ENCODE peak calls at places on chromosomes 7 and 10, in four cellular contexts. I is left lung, O is right atrium auricular region, P is HCT116. N is an unnamed sample.

GRCh38 chr10:86793696-86794095 is 37.3 kb downstream of the BMPR1A start:
- DNase-seq in O (no peak), P (no peak), I (no peak), N (no peak)

GRCh38 chr10:33812586-33812985 is 478.1 kb upstream of the NRP1 start:
- DNase-seq in I (no peak), P (no peak), O (no peak), N (no peak)

GRCh38 chr10:124516998-124517397 is 55.4 kb downstream of the LHPP start:
- DNase-seq in P (no peak), I (no peak), O (no peak), N (no peak)

GRCh38 chr7:47724335-47724982 is 142.5 kb upstream of the TNS3 start:
- DNase-seq in O (no peak), I (no peak), P (no peak), N (no peak)

GRCh38 chr7:129845178-129845971 is 107.4 kb downstream of the UBE2H start:
- DNase-seq in I (no peak), P (peak; percentile 65), O (no peak), N (no peak)

GRCh38 chr10:120738658-120739057 is 112.5 kb upstream of the WDR11 start:
- DNase-seq in I (no peak), O (no peak), P (no peak), N (no peak)

GRCh38 chr7:129831424-129832058 is 121.2 kb downstream of the UBE2H start:
- DNase-seq in O (no peak), I (no peak), P (peak; percentile 89), N (no peak)

GRCh38 chr10:6907877-6908530 is 327.9 kb upstream of the PRKCQ start:
- DNase-seq in O (no peak), P (no peak), I (no peak), N (no peak)

GRCh38 chr7:114843102-114843501 is 78.8 kb upstream of the MDFIC start:
- DNase-seq in P (no peak), O (no peak), I (no peak), N (no peak)

GRCh38 chr7:74575083-74575803 is 82.3 kb upstream of the GTF2I start:
- DNase-seq in P (no peak), O (no peak), I (peak; percentile 61), N (no peak)

GRCh38 chr10:60473557-60473956 is 83.9 kb upstream of the ANK3 start:
- DNase-seq in P (no peak), O (no peak), I (no peak), N (no peak)

GRCh38 chr10:72037811-72038210 is 50.5 kb downstream of the SPOCK2 start:
- DNase-seq in O (no peak), P (no peak), I (no peak), N (no peak)

GRCh38 chr7:144534655-144535395 is 131.3 kb upstream of the NOBOX start:
- DNase-seq in I (no peak), O (no peak), P (no peak), N (no peak)

GRCh38 chr7:156021476-156021875 is 209.2 kb upstream of the SHH start:
- DNase-seq in P (no peak), O (no peak), I (no peak), N (no peak)

GRCh38 chr7:131649879-131650278 is 93.5 kb upstream of the PODXL start:
- DNase-seq in O (no peak), P (no peak), I (no peak), N (no peak)

GRCh38 chr10:119575506-119575905 is 21.3 kb downstream of the TIAL1 start:
- DNase-seq in I (no peak), O (no peak), P (no peak), N (no peak)

GRCh38 chr10:102408728-102409603 is 9.6 kb downstream of the PSD start:
- DNase-seq in P (no peak), I (no peak), O (no peak), N (peak; percentile 70)

GRCh38 chr7:88073625-88074024 is 139.6 kb downstream of the ADAM22 start:
- DNase-seq in O (no peak), I (no peak), P (no peak), N (no peak)

GRCh38 chr7:65475734-65476319 is 102.2 kb downstream of the ZNF92 start:
- DNase-seq in P (no peak), I (no peak), O (no peak), N (peak; percentile 88)

GRCh38 chr7:101870361-101871062 is 53.1 kb downstream of the CUX1 start:
- DNase-seq in O (no peak), P (peak; percentile 52), I (no peak), N (no peak)

GRCh38 chr7:100825760-100826545 is 1.4 kb downstream of the EPHB4 start:
- DNase-seq in O (no peak), I (no peak), P (no peak), N (no peak)

GRCh38 chr7:115038158-115038557 is 116.3 kb downstream of the MDFIC start:
- DNase-seq in O (no peak), I (no peak), P (no peak), N (no peak)

GRCh38 chr10:84353052-84353803 is 24.8 kb downstream of the CCSER2 start:
- DNase-seq in I (no peak), O (no peak), P (no peak), N (no peak)

GRCh38 chr10:45409782-45410181 is 35.8 kb downstream of the ALOX5 start:
- DNase-seq in O (no peak), I (no peak), P (no peak), N (no peak)

GRCh38 chr7:47038621-47039020 is 543.3 kb downstream of the TNS3 start:
- DNase-seq in P (no peak), I (no peak), O (no peak), N (no peak)

GRCh38 chr10:88892223-88892967 is 12.3 kb downstream of the STAMBPL1 start:
- DNase-seq in P (no peak), O (no peak), I (no peak), N (no peak)

GRCh38 chr7:54701982-54702381 is 57.0 kb downstream of the SEC61G start:
- DNase-seq in P (no peak), I (no peak), O (no peak), N (no peak)

GRCh38 chr7:5701085-5701914 is 80.2 kb downstream of the RNF216 start:
- DNase-seq in P (no peak), I (no peak), O (no peak), N (no peak)
- H3K27ac ChIP-seq in P (no peak overlapping the region), I (no peak overlapping the region), O (peak overlapping the region; percentile 87), N (no peak overlapping the region)

GRCh38 chr10:78852856-78853255 is 215.9 kb upstream of the ZMIZ1 start:
- DNase-seq in O (no peak), I (no peak), P (peak; percentile 18), N (no peak)
- TF ChIP-seq CTCF in O (peak; percentile 39), I (no peak), P (peak; percentile 27), N (peak; percentile 24)

DNA sequence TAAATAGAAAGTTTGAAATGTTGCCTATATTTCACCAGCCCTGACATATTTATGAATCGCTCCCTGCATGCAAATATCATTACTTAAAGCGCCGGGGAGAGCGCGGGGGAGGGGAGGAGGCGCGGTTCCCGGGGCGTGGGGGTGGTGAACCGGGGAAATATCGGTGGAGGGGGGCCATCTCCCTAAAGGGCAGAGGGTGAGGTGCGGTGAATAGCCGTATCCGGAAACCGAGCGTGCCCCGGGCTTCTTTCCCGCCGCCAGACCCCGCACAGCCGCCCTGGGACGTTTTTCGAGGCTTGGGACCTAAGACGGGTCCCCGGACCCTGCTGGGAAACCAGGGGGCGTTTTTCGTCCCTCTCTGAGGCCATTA is 6.9 kb upstream of the ZNF503 start:
- DNase-seq in O (no peak), P (no peak), I (no peak), N (no peak)
- H3K27ac ChIP-seq in O (peak overlapping the region; percentile 88), P (peak overlapping the region; percentile 94), I (peak overlapping the region; percentile 92), N (peak overlapping the region; percentile 84)

DNA sequence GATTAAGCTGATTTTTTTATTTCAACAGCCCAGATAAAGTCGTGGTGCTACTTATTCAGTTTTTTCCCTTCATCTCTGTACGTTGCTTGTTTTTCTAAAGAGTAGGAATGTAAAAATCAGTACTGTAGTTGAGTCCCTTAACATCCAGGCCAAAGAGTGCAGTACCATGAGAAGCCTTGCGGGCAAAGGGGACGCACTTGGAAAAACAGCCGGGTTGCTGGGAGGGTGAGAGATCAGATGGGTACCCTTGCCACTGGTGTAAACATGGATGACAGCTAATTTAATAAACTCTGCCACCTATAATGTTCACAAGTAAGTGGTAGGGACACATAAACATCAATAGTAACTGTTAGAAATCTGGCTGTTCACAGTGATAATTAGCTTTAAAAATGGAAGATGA is 175.9 kb downstream of the POU6F2 start:
- DNase-seq in P (no peak), O (no peak), I (no peak), N (no peak)
- TF ChIP-seq CTCF in P (no peak), O (no peak), I (no peak), N (no peak)

DNA sequence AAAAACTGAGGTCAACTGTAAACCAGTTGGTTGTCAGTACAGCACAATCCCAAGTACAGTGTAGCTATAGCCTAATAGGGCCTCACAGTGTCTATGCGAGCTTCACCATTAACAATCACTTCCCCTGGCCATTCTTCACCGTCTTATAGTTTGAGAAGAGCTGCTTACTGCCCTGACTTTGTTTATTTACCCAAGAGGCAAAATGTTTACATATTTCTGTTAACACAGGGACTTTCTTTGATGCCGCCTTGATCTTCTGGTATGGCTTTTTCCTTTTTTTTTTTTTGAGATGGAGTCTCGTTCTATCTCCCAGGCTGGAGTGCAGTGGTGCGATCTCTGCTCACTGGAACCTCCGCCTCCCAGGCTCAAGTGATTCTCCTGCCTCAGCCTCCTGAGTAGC is 3.3 kb downstream of the MYOF start:
- DNase-seq in I (no peak), O (peak; percentile 5), P (no peak), N (no peak)
- H3K27ac ChIP-seq in I (no peak overlapping the region), O (no peak overlapping the region), P (peak overlapping the region; percentile 98), N (no peak overlapping the region)

DNA sequence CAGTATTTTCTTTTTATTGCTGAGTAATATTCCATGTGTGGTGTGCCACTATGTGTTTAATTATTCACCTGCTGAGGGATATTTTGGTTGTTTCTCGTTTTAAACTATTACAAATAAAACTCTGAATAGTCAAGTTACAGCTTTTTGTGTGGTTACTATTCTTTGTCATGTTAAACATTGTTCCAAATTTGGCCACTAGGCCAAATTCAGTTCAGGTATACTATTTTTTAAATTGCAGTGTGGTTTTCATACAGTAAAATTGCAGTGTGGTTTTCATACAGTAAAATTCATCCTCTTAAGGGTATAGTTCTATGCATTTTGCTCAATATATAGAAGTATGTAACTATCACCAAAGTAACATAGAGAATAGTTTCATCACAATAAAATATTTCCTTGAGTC is 97.4 kb upstream of the FAM3C start:
- DNase-seq in O (no peak), I (no peak), P (no peak), N (no peak)
- TF ChIP-seq CTCF in O (no peak), I (no peak), P (no peak), N (no peak)

N was measured in Peyer's patch.